ENCODE peak calls at places on chromosomes 13 and 19, in nine cellular contexts. E is mesothelial cell of epicardium, S is NCI-H2171 treated with DMSO at 0.1 percent for 48 hours, L is immature natural killer cell, A is NCI-H748 treated with DMSO at 0.1 percent for 48 hours, O is smooth muscle cell of the brain vasculature, I is mesenteric fat pad, N is T-helper 2 cell, G is ACHN. M is an unnamed sample.

GRCh38 chr19:54190942-54191670 is at the start of gene TSEN34:
- DNase-seq in E (peak), S (peak), L (peak), A (peak), O (no peak), I (peak), N (peak), G (peak), M (peak)

GRCh38 chr13:66137384-66137783 is 1092.8 kb downstream of the PCDH9 start:
- DNase-seq in E (no peak), S (no peak), L (no peak), A (no peak), O (no peak), I (no peak), N (no peak), G (no peak), M (no peak)

GRCh38 chr13:49348748-49349147 is 95.1 kb downstream of the CAB39L start:
- DNase-seq in E (no peak), S (no peak), L (no peak), A (no peak), O (no peak), I (no peak), N (no peak), G (no peak), M (no peak)

GRCh38 chr19:38977445-38978314 is 2.1 kb upstream of the FBXO17 start:
- DNase-seq in E (no peak), S (no peak), L (no peak), A (no peak), O (no peak), I (no peak), N (no peak), G (no peak), M (no peak)

GRCh38 chr13:70448820-70449219 is 340.6 kb upstream of the KLHL1 start:
- DNase-seq in E (no peak), S (no peak), L (no peak), A (no peak), O (no peak), I (no peak), N (no peak), G (no peak), M (no peak)

GRCh38 chr19:10835089-10835753 is 791 bp downstream of the TMED1 start:
- DNase-seq in E (no peak), S (no peak), L (no peak), A (no peak), O (peak), I (no peak), N (no peak), G (no peak), M (no peak)

GRCh38 chr13:52788011-52788410 is 48.4 kb upstream of the CNMD start:
- DNase-seq in E (no peak), S (no peak), L (no peak), A (no peak), O (no peak), I (no peak), N (no peak), G (no peak), M (no peak)

GRCh38 chr13:34942732-34943674 is 933 bp downstream of the NBEA start:
- DNase-seq in E (peak), S (peak), L (no peak), A (peak), O (no peak), I (no peak), N (no peak), G (peak), M (peak)

GRCh38 chr13:109251958-109252357 is 534.4 kb downstream of the IRS2 start:
- DNase-seq in E (no peak), S (no peak), L (no peak), A (no peak), O (no peak), I (no peak), N (no peak), G (no peak), M (no peak)

GRCh38 chr19:46976845-46977320 is 42.8 kb upstream of the NPAS1 start:
- DNase-seq in E (no peak), S (no peak), L (peak), A (no peak), O (no peak), I (no peak), N (no peak), G (peak), M (no peak)

GRCh38 chr19:44032001-44032610 is 6.9 kb downstream of the ZNF222 start:
- DNase-seq in E (no peak), S (no peak), L (no peak), A (no peak), O (no peak), I (no peak), N (no peak), G (no peak), M (no peak)

GRCh38 chr13:69619651-69620050 is 488.0 kb upstream of the ATXN8OS start:
- DNase-seq in E (no peak), S (peak), L (no peak), A (no peak), O (no peak), I (no peak), N (no peak), G (no peak), M (no peak)

GRCh38 chr19:29671393-29672076 is 6.3 kb downstream of the PLEKHF1 start:
- DNase-seq in E (no peak), S (peak), L (peak), A (peak), O (no peak), I (peak), N (peak), G (no peak), M (no peak)

GRCh38 chr19:44748426-44749254 is at the start of gene BCL3:
- DNase-seq in E (no peak), S (no peak), L (peak), A (no peak), O (no peak), I (peak), N (peak), G (peak), M (no peak)

GRCh38 chr13:30037306-30037705 is 186.9 kb upstream of the UBL3 start:
- DNase-seq in E (no peak), S (no peak), L (no peak), A (no peak), O (no peak), I (no peak), N (no peak), G (no peak), M (no peak)

GRCh38 chr13:96052655-96053002 is 572 bp downstream of the UGGT2 start:
- DNase-seq in E (no peak), S (peak), L (no peak), A (peak), O (no peak), I (no peak), N (no peak), G (peak), M (peak)

GRCh38 chr13:65555973-65556372 is 1674.2 kb downstream of the PCDH9 start:
- DNase-seq in E (no peak), S (peak), L (no peak), A (peak), O (no peak), I (no peak), N (no peak), G (no peak), M (no peak)

M was measured in NCI-H1694 treated with DMSO at 0.1 percent for 48 hours.